ENCODE peak calls at places on chromosomes 11 and 22, in ten cellular contexts. T is stimulated activated naive CD8-positive, alpha-beta T cell treated with anti-CD3 and anti-CD28 coated beads, Interleukin-15, Interleukin-2, amounts not matched to agents 100 U/mL and 50 U/mL, for 24 hours; K is lower lobe of right lung; N is sciatic nerve; R is HCT116; C is natural killer cell; Y is activated CD8-positive, alpha-beta T cell treated with anti-CD3 and anti-CD28 coated beads for 36 hours; X is left lung; W is stimulated activated effector memory CD8-positive, alpha-beta T cell treated with anti-CD3 and anti-CD28 coated beads, Interleukin-12 subunit alpha, Interleukin-12 subunit beta, amount 100 ng/mL, for 72 hours; A is RWPE2. I is an unnamed sample.

GRCh38 chr11:120288021-120288420 is 37.1 kb upstream of the TLCD5 start:
- ATAC-seq in A (peak; percentile 45), R (no peak), K (no peak), W (no peak), X (no peak), Y (no peak), C (no peak), T (no peak), N (no peak), I (no peak)

GRCh38 chr11:46149826-46150225 is 28.6 kb upstream of the PHF21A start:
- ATAC-seq in K (no peak), A (no peak), N (no peak), C (no peak), R (no peak), W (peak; percentile 64), Y (no peak), X (no peak), T (no peak), I (no peak)

GRCh38 chr22:32801436-32802290 is at the start of gene TIMP3:
- ATAC-seq in N (peak; percentile 91), R (peak; percentile 70), X (peak; percentile 84), Y (peak; percentile 38), C (no peak), A (peak; percentile 52), T (peak; percentile 30), K (peak; percentile 90), W (peak; percentile 11), I (peak; percentile 69)

GRCh38 chr11:67484847-67485311 is 2.1 kb downstream of the AIP start:
- ATAC-seq in R (no peak), X (no peak), A (no peak), W (peak; percentile 25), N (no peak), Y (peak; percentile 14), C (peak; percentile 19), T (peak; percentile 35), K (no peak), I (no peak)

GRCh38 chr22:28795071-28795693 is 5.2 kb downstream of the XBP1 start:
- ATAC-seq in K (no peak), Y (no peak), T (no peak), R (no peak), X (no peak), C (no peak), A (no peak), W (no peak), N (no peak), I (no peak)

GRCh38 chr11:86593833-86594232 is 78.6 kb downstream of the ME3 start:
- ATAC-seq in R (no peak), X (no peak), Y (no peak), W (no peak), C (no peak), A (no peak), T (no peak), K (no peak), N (no peak), I (no peak)

GRCh38 chr11:67390947-67391303 is 861 bp upstream of the RAD9A start:
- ATAC-seq in N (no peak), K (no peak), W (no peak), C (no peak), Y (no peak), T (no peak), R (peak; percentile 14), X (no peak), A (no peak), I (no peak)

GRCh38 chr11:115912484-115912945 is 408.3 kb upstream of the CADM1 start:
- ATAC-seq in A (no peak), C (no peak), T (no peak), R (no peak), K (no peak), N (peak; percentile 50), W (no peak), X (peak; percentile 38), Y (no peak), I (no peak)

GRCh38 chr22:31616315-31616980 is 45.6 kb downstream of the PISD start:
- ATAC-seq in R (peak; percentile 7), C (peak; percentile 64), X (peak; percentile 9), T (peak; percentile 85), Y (peak; percentile 80), A (no peak), N (peak; percentile 13), W (peak; percentile 84), K (peak; percentile 24), I (peak; percentile 14)

GRCh38 chr22:28254396-28254795 is 335.3 kb upstream of the PITPNB start:
- ATAC-seq in N (no peak), T (no peak), C (no peak), K (no peak), A (no peak), R (no peak), W (no peak), Y (no peak), X (peak; percentile 46), I (no peak)

GRCh38 chr11:111419641-111420327 is 40.7 kb upstream of the POU2AF1 start:
- ATAC-seq in R (no peak), N (no peak), T (no peak), C (no peak), A (no peak), W (no peak), X (no peak), Y (no peak), K (no peak), I (peak; percentile 12)

GRCh38 chr22:43387815-43388214 is 24.0 kb upstream of the MPPED1 start:
- ATAC-seq in N (no peak), W (no peak), Y (no peak), R (no peak), T (no peak), X (no peak), C (no peak), A (no peak), K (no peak), I (no peak)

GRCh38 chr11:134382257-134382656 is 29.8 kb downstream of the B3GAT1 start:
- ATAC-seq in R (no peak), K (no peak), Y (no peak), T (no peak), A (no peak), W (no peak), C (no peak), N (no peak), X (no peak), I (no peak)

GRCh38 chr11:101723371-101723770 is 139.6 kb upstream of the TRPC6 start:
- ATAC-seq in Y (no peak), C (no peak), A (no peak), X (no peak), T (no peak), R (no peak), N (no peak), W (no peak), K (no peak), I (no peak)

GRCh38 chr22:32753591-32753990 is 47.9 kb upstream of the TIMP3 start:
- ATAC-seq in A (no peak), N (peak; percentile 35), K (no peak), W (no peak), X (no peak), C (no peak), R (no peak), Y (no peak), T (no peak), I (no peak)

GRCh38 chr22:38927033-38927789 is 30.2 kb upstream of the APOBEC3A start:
- ATAC-seq in A (no peak), T (peak; percentile 89), X (peak; percentile 79), K (peak; percentile 85), Y (peak; percentile 66), R (peak; percentile 75), W (peak; percentile 87), C (peak; percentile 78), N (peak; percentile 38), I (peak; percentile 45)

GRCh38 chr11:63602296-63602695 is 11.9 kb downstream of the PLAAT3 start:
- ATAC-seq in C (no peak), T (no peak), X (no peak), R (no peak), K (no peak), W (no peak), N (peak; percentile 59), Y (no peak), A (no peak), I (no peak)

GRCh38 chr11:48005878-48006277 is 25.5 kb downstream of the PTPRJ start:
- ATAC-seq in A (peak; percentile 21), T (peak; percentile 1), C (no peak), X (no peak), N (peak; percentile 27), K (no peak), Y (no peak), R (no peak), W (peak; percentile 3), I (no peak)

GRCh38 chr11:124762624-124763155 is 600 bp upstream of the ESAM start:
- ATAC-seq in N (no peak), T (peak; percentile 11), W (peak; percentile 44), Y (peak; percentile 17), X (peak; percentile 18), R (peak; percentile 52), C (peak; percentile 22), A (peak; percentile 22), K (peak; percentile 38), I (peak; percentile 2)

GRCh38 chr11:66192181-66192888 is 76.1 kb upstream of the RAB1B start:
- ATAC-seq in A (no peak), C (no peak), T (no peak), W (no peak), K (no peak), N (no peak), Y (no peak), X (no peak), R (no peak), I (peak; percentile 34)

GRCh38 chr22:50010676-50011446 is 1.7 kb downstream of the IL17REL start:
- ATAC-seq in C (peak; percentile 96), N (no peak), W (peak; percentile 61), A (no peak), X (no peak), R (no peak), Y (peak; percentile 63), T (peak; percentile 56), K (peak; percentile 14), I (no peak)

GRCh38 chr11:61026121-61027031 is 54.9 kb downstream of the CD6 start:
- ATAC-seq in A (no peak), N (peak; percentile 13), X (no peak), C (no peak), Y (peak; percentile 4), T (peak; percentile 5), K (no peak), R (no peak), W (no peak), I (no peak)

GRCh38 chr11:79393362-79394043 is 47.3 kb downstream of the TENM4 start:
- ATAC-seq in A (no peak), W (no peak), Y (no peak), X (no peak), T (no peak), K (no peak), C (no peak), N (no peak), R (no peak), I (peak; percentile 22)

GRCh38 chr11:63998558-63999348 is 12.5 kb downstream of the OTUB1 start:
- ATAC-seq in A (peak; percentile 36), R (peak; percentile 35), T (no peak), Y (peak; percentile 7), W (no peak), X (no peak), C (no peak), N (no peak), K (peak; percentile 1), I (peak; percentile 70)

GRCh38 chr11:3989891-3990290 is 104.7 kb upstream of the RRM1 start:
- ATAC-seq in N (no peak), X (no peak), K (no peak), W (peak; percentile 75), R (no peak), C (peak; percentile 74), Y (peak; percentile 54), T (peak; percentile 79), A (no peak), I (no peak)

GRCh38 chr11:116124916-116125714 is 620.9 kb upstream of the CADM1 start:
- ATAC-seq in X (no peak), W (no peak), Y (no peak), N (no peak), A (no peak), T (no peak), K (no peak), C (no peak), R (no peak), I (no peak)

GRCh38 chr11:120284272-120284671 is 40.8 kb upstream of the TLCD5 start:
- ATAC-seq in X (peak; percentile 91), N (no peak), T (no peak), W (no peak), K (peak; percentile 86), Y (no peak), R (no peak), A (no peak), C (no peak), I (no peak)